ENCODE peak calls at places on chromosomes 12 and 14, in four cellular contexts. One of them, this sample, is unnamed.

GRCh38 chr12:129848921-129849320 is 54.9 kb downstream of the TMEM132D start:
- DNase-seq in stomach: no peak
- DNase-seq in hepatic stellate cell: no peak
- DNase-seq in ureter: no peak
- DNase-seq in this sample: no peak

GRCh38 chr14:68549057-68549421 is 243.8 kb downstream of the ZFP36L1 start:
- DNase-seq in stomach: no peak
- DNase-seq in hepatic stellate cell: peak
- DNase-seq in ureter: no peak
- DNase-seq in this sample: peak

GRCh38 chr12:75834591-75834990 is 197.0 kb downstream of the PHLDA1 start:
- DNase-seq in stomach: no peak
- DNase-seq in hepatic stellate cell: no peak
- DNase-seq in ureter: no peak
- DNase-seq in this sample: no peak

GRCh38 chr12:103766028-103766427 is 75.0 kb downstream of the NT5DC3 start:
- DNase-seq in stomach: no peak
- DNase-seq in hepatic stellate cell: no peak
- DNase-seq in ureter: no peak
- DNase-seq in this sample: no peak

GRCh38 chr14:74531467-74531866 is 37.9 kb downstream of the ISCA2 start:
- DNase-seq in stomach: peak
- DNase-seq in hepatic stellate cell: peak
- DNase-seq in ureter: no peak
- DNase-seq in this sample: peak

GRCh38 chr12:130427381-130427887 is 89.7 kb downstream of the PIWIL1 start:
- DNase-seq in stomach: no peak
- DNase-seq in hepatic stellate cell: no peak
- DNase-seq in ureter: peak
- DNase-seq in this sample: peak

GRCh38 chr12:26631846-26632245 is 201.1 kb downstream of the ITPR2 start:
- DNase-seq in stomach: no peak
- DNase-seq in hepatic stellate cell: no peak
- DNase-seq in ureter: no peak
- DNase-seq in this sample: no peak

GRCh38 chr14:51490205-51490604 is 161.5 kb upstream of the FRMD6 start:
- DNase-seq in stomach: no peak
- DNase-seq in hepatic stellate cell: peak
- DNase-seq in ureter: no peak
- DNase-seq in this sample: no peak

GRCh38 chr12:109943811-109944210 is 43.7 kb downstream of the TCHP start:
- DNase-seq in stomach: no peak
- DNase-seq in hepatic stellate cell: no peak
- DNase-seq in ureter: no peak
- DNase-seq in this sample: no peak

GRCh38 chr12:56032006-56032405 is 9.7 kb upstream of the RPS26 start:
- DNase-seq in stomach: no peak
- DNase-seq in hepatic stellate cell: no peak
- DNase-seq in ureter: no peak
- DNase-seq in this sample: no peak

GRCh38 chr12:84348582-84348981 is 564.0 kb downstream of the SLC6A15 start:
- DNase-seq in stomach: no peak
- DNase-seq in hepatic stellate cell: no peak
- DNase-seq in ureter: no peak
- DNase-seq in this sample: no peak

GRCh38 chr14:36383674-36384421 is 63.4 kb upstream of the MBIP start:
- DNase-seq in stomach: no peak
- DNase-seq in hepatic stellate cell: no peak
- DNase-seq in ureter: no peak
- DNase-seq in this sample: no peak

GRCh38 chr14:77023001-77023996 is 5.2 kb downstream of the IRF2BPL start:
- DNase-seq in stomach: peak
- DNase-seq in hepatic stellate cell: peak
- DNase-seq in ureter: no peak
- DNase-seq in this sample: no peak

GRCh38 chr12:121217761-121218160 is 7.8 kb downstream of the P2RX4 start:
- DNase-seq in stomach: peak
- DNase-seq in hepatic stellate cell: no peak
- DNase-seq in ureter: no peak
- DNase-seq in this sample: no peak

GRCh38 chr12:67925077-67925476 is 64.2 kb upstream of the IFNG-AS1 start:
- DNase-seq in stomach: peak
- DNase-seq in hepatic stellate cell: no peak
- DNase-seq in ureter: no peak
- DNase-seq in this sample: no peak

GRCh38 chr14:91918159-91918883 is 29.2 kb downstream of the FBLN5 start:
- DNase-seq in stomach: no peak
- DNase-seq in hepatic stellate cell: no peak
- DNase-seq in ureter: no peak
- DNase-seq in this sample: no peak

GRCh38 chr12:79935624-79936040 is 735 bp upstream of the PPP1R12A start:
- DNase-seq in stomach: no peak
- DNase-seq in hepatic stellate cell: peak
- DNase-seq in ureter: no peak
- DNase-seq in this sample: no peak